ENCODE peak calls at places on chromosomes 16 and 17, in ten cellular contexts. P is fibroblast of lung, M is IMR-90, B is H9, X is GM23248, A is mammary epithelial cell, H is endothelial cell of umbilical vein, R is HCT116, S is neural progenitor cell, Y is OCI-LY7. I is an unnamed sample. For H3K4me1, the result is how much of the 10 kb centered on the place peaks cover.

GRCh38 chr17:73976676-73977521 is 226.6 kb upstream of the RPL38 start:
- DNase-seq in X (peak), Y (no peak), M (no peak), H (no peak), B (no peak), A (no peak), P (no peak), R (no peak), S (no peak), I (no peak)

GRCh38 chr17:65677932-65678331 is 116.5 kb upstream of the AXIN2 start:
- DNase-seq in A (no peak), H (no peak), M (peak), P (no peak), R (no peak), Y (no peak), S (no peak), X (peak), B (no peak), I (no peak)

GRCh38 chr16:54193656-54194007 is 93.0 kb downstream of the IRX3 start:
- DNase-seq in Y (peak), A (peak), H (peak), R (peak), B (peak), M (peak), S (peak), P (peak), X (peak), I (peak)

GRCh38 chr16:49856741-49857330 is 924 bp upstream of the ZNF423 start:
- DNase-seq in P (peak), A (peak), X (peak), S (peak), B (peak), H (peak), R (peak), Y (peak), M (peak), I (no peak)

GRCh38 chr17:78779848-78780247 is 2.2 kb downstream of the CYTH1 start:
- DNase-seq in P (no peak), X (no peak), A (peak), B (no peak), S (peak), H (no peak), M (no peak), R (no peak), Y (peak), I (no peak)

GRCh38 chr17:9668532-9668931 is 23.2 kb downstream of the USP43 start:
- DNase-seq in X (peak), A (peak), P (no peak), M (no peak), Y (no peak), S (no peak), B (no peak), R (no peak), H (no peak), I (no peak)

GRCh38 chr16:89409161-89409711 is 81.1 kb downstream of the ANKRD11 start:
- DNase-seq in R (no peak), M (peak), X (peak), A (peak), H (peak), S (no peak), P (no peak), Y (no peak), B (no peak), I (no peak)

GRCh38 chr17:8254881-8255280 is 5.8 kb downstream of the PFAS start:
- DNase-seq in M (no peak), Y (no peak), R (no peak), A (no peak), H (no peak), B (no peak), S (no peak), X (no peak), P (no peak), I (no peak)

GRCh38 chr17:67358612-67359011 is 7.8 kb downstream of the PSMD12 start:
- DNase-seq in H (no peak), Y (no peak), A (no peak), P (no peak), S (no peak), X (peak), R (no peak), M (peak), B (no peak), I (no peak)

GRCh38 chr17:6191405-6192095 is 121.4 kb downstream of the WSCD1 start:
- DNase-seq in B (no peak), X (no peak), M (no peak), P (no peak), Y (no peak), A (no peak), H (peak), R (no peak), S (no peak), I (no peak)

GRCh38 chr17:6184508-6184907 is 114.3 kb downstream of the WSCD1 start:
- DNase-seq in H (no peak), A (no peak), P (no peak), R (no peak), B (no peak), M (no peak), S (no peak), X (no peak), Y (no peak), I (no peak)

GRCh38 chr17:6186998-6187397 is 116.8 kb downstream of the WSCD1 start:
- DNase-seq in H (no peak), P (no peak), B (peak), X (no peak), A (peak), Y (no peak), M (no peak), R (no peak), S (no peak), I (no peak)

DNA sequence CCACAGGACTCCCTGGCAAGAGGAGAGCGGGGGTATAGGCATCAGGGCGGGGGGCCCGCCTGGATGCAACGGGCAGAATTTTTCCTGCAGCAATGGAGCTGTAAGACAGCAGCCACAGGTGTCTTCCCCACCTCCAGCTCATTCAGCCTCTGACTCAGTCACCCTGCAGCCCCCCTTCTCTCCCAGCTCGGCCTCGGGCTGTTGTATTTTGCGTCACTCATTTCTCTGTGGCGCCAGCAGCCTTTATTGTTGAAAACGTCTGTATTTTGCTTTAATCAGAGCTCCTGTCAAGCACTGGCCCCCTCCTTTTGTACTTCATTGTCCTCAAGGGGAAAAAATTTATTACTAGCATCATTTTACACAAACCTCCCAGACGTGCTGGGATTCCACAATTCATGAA is 117.7 kb downstream of the WSCD1 start:
- DNase-seq in P (no peak), X (no peak), B (peak), H (peak), M (no peak), S (no peak), A (peak), R (no peak), Y (no peak), I (no peak)
- H2AFZ ChIP-seq in P (no peak), X (no peak), B (no peak), H (peak), M (no peak), S (peak), A (no peak), R (no peak), Y (no peak), I (no peak)

DNA sequence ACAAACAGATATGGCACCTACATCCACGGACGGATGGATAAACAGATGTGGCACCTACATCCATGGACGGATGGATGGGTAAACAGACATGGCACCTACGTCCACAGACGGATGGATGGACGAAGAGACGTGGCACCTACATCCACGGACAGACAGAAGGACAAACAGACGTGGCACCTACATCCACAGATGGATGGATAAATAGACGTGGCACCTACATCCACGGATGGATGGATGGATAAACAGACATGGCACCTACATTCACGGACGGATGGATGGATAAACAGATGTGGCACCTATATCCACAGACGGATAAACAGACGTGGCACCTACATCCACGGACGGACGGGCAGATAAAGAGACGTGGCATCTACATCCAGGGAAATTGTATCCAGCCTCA is 45.6 kb downstream of the TIMM22 start:
- DNase-seq in P (no peak), H (no peak), Y (no peak), X (no peak), S (no peak), A (no peak), R (no peak), B (no peak), M (no peak), I (no peak)
- H3K4me1 ChIP-seq in P (under half), H (under half), Y (under half), X (under half), S (under half), A (under half), R (under half), B (under half), M (under half), I (under half)

GRCh38 chr16:3938843-3939624 is 58.5 kb upstream of the CREBBP start:
- DNase-seq in X (peak), M (peak), B (peak), H (peak), Y (peak), S (peak), R (no peak), A (no peak), P (peak), I (peak)
- H2AFZ ChIP-seq in X (peak), M (peak), B (no peak), H (peak), Y (no peak), S (peak), R (peak), A (peak), P (peak), I (no peak)

DNA sequence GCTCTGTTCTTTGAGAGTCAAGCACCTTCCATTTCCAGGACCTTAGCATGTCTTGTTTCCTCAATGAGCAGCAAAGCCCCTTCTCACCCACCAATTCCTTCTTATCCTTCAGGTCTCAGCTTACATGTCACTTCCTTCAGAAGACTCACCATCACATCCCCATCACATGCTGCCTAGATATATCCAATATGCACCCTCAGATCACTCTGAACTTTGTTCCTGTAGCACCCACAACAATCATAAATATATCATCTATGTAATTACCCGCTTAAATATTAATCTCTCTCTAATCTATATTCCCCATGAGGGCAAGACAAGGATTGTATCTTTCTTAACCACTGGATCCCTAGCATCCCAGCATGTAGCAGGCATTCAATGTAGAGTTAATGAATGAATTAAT is 30.4 kb downstream of the KANSL1 start:
- DNase-seq in A (no peak), M (no peak), P (no peak), X (no peak), H (no peak), S (no peak), R (no peak), Y (no peak), B (no peak), I (no peak)
- H3K4me1 ChIP-seq in A (under half), M (under half), P (under half), X (under half), H (under half), S (under half), R (under half), Y (half or more), B (under half), I (under half)

DNA sequence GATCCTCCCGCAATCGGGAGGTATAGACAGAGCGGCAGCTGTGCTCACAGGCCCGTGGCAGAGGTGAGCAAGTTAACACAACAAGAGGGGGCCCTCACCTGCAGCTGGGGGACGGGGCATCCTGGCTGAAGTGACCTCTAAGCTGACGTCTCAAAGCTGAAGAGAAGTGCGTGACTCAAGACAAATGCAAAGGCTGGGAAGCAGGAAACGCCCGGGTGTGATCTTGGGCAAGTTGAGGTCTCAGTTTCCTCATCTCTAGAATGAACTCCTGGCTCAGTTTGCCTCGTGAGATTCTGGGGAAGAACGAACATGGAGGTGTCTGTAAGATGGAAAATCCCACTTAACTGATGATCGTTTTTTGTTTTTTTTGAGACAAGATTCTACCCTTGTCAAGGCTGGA is 40.1 kb upstream of the C1QL1 start:
- DNase-seq in H (no peak), X (no peak), P (no peak), M (no peak), Y (no peak), A (no peak), B (no peak), R (no peak), S (no peak), I (no peak)
- H2AFZ ChIP-seq in H (no peak), X (no peak), P (no peak), M (peak), Y (no peak), A (no peak), B (no peak), R (no peak), S (no peak), I (no peak)

GRCh38 chr16:73053379-73054130 is 5.6 kb upstream of the ZFHX3 start:
- DNase-seq in S (no peak), H (peak), P (peak), A (peak), X (no peak), M (peak), B (no peak), R (peak), Y (no peak), I (no peak)
- H3K4me1 ChIP-seq in S (half or more), H (half or more), P (under half), A (under half), X (under half), M (under half), B (under half), R (half or more), Y (under half), I (under half)

GRCh38 chr17:80187090-80187489 is 17.3 kb downstream of the CARD14 start:
- DNase-seq in S (no peak), M (peak), Y (no peak), B (no peak), X (peak), R (no peak), H (no peak), A (peak), P (peak), I (no peak)
- H2AFZ ChIP-seq in S (no peak), M (peak), Y (no peak), B (no peak), X (peak), R (no peak), H (no peak), A (peak), P (peak), I (no peak)

DNA sequence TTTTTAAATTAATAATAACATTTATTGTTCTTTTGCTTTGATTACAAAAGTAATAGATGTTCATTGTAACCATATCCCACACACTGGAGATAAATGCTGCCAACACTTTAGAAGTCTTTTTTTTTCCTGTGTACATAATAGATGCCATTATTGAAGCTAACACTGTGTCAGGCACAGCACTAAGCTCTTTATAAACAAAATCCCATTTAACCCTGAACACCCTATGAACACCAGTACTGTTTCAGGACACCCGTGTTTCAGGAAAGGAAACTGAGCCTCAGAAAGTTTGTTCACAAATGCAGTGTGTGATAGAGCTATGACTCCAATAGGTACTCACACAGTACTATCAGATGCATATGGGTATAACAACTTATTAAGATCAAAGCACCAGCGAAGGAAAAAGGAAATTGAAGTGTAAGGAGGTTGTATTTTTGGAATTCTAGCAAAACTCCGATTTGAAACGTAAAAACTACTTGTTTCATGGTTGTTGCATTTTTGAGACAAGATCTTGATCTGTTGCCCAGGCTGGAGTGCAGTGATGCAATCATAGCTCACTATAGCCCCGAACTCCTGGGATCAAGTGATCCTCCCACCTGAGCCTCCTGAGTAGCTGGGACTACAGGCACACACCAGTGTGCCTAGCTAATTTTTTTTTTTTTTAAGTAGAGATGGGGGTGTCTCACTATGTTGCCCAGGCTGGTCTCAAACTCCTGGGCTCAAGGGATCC is 2.0 kb upstream of the KIFC3 start:
- DNase-seq in S (no peak), P (no peak), B (no peak), Y (no peak), H (no peak), X (peak), M (no peak), A (no peak), R (no peak), I (no peak)
- H3K4me1 ChIP-seq in S (under half), P (under half), B (under half), Y (under half), H (under half), X (under half), M (under half), A (under half), R (half or more), I (under half)

GRCh38 chr17:20774472-20775135 is 195.1 kb downstream of the CDRT15L2 start:
- DNase-seq in H (no peak), X (peak), Y (no peak), B (no peak), S (no peak), P (no peak), A (no peak), M (no peak), R (no peak), I (no peak)
- H2AFZ ChIP-seq in H (no peak), X (no peak), Y (peak), B (no peak), S (no peak), P (no peak), A (no peak), M (no peak), R (no peak), I (no peak)

I was measured in DND-41.